ENCODE peak calls at places on chromosomes 6 and 20, in four cellular contexts. One of them, this sample, is unnamed.

GRCh38 chr6:130434174-130434873 is 68.5 kb downstream of the TMEM200A start:
- DNase-seq in foreskin melanocyte: no peak
- DNase-seq in heart left ventricle: no peak
- DNase-seq in cardiac fibroblast: peak
- DNase-seq in this sample: no peak

GRCh38 chr6:41671376-41671775 is 33.1 kb downstream of the MDFI start:
- DNase-seq in foreskin melanocyte: no peak
- DNase-seq in heart left ventricle: no peak
- DNase-seq in cardiac fibroblast: no peak
- DNase-seq in this sample: no peak

GRCh38 chr6:56891754-56892153 is 63.2 kb upstream of the BEND6 start:
- DNase-seq in foreskin melanocyte: no peak
- DNase-seq in heart left ventricle: no peak
- DNase-seq in cardiac fibroblast: no peak
- DNase-seq in this sample: no peak

GRCh38 chr6:131146865-131147264 is 11.6 kb downstream of the AKAP7 start:
- DNase-seq in foreskin melanocyte: no peak
- DNase-seq in heart left ventricle: no peak
- DNase-seq in cardiac fibroblast: no peak
- DNase-seq in this sample: no peak

GRCh38 chr6:167856999-167857660 is 30.4 kb downstream of the AFDN start:
- DNase-seq in foreskin melanocyte: no peak
- DNase-seq in heart left ventricle: no peak
- DNase-seq in cardiac fibroblast: peak
- DNase-seq in this sample: no peak

GRCh38 chr6:158475344-158476302 is 84.3 kb upstream of the TMEM181 start:
- DNase-seq in foreskin melanocyte: peak
- DNase-seq in heart left ventricle: no peak
- DNase-seq in cardiac fibroblast: peak
- DNase-seq in this sample: no peak

GRCh38 chr20:61127311-61128044 is 124.6 kb upstream of the CDH4 start:
- DNase-seq in foreskin melanocyte: no peak
- DNase-seq in heart left ventricle: no peak
- DNase-seq in cardiac fibroblast: peak
- DNase-seq in this sample: no peak

GRCh38 chr6:165883851-165884640 is 221.0 kb upstream of the PDE10A start:
- DNase-seq in foreskin melanocyte: no peak
- DNase-seq in heart left ventricle: no peak
- DNase-seq in cardiac fibroblast: peak
- DNase-seq in this sample: no peak

GRCh38 chr6:4983322-4983721 is 20.5 kb downstream of the RPP40 start:
- DNase-seq in foreskin melanocyte: no peak
- DNase-seq in heart left ventricle: no peak
- DNase-seq in cardiac fibroblast: no peak
- DNase-seq in this sample: no peak

GRCh38 chr6:166381733-166382499 is 824 bp downstream of the MPC1 start:
- DNase-seq in foreskin melanocyte: peak
- DNase-seq in heart left ventricle: peak
- DNase-seq in cardiac fibroblast: peak
- DNase-seq in this sample: peak

GRCh38 chr6:42899871-42900270 is 16.0 kb upstream of the PTCRA start:
- DNase-seq in foreskin melanocyte: no peak
- DNase-seq in heart left ventricle: no peak
- DNase-seq in cardiac fibroblast: peak
- DNase-seq in this sample: no peak

GRCh38 chr20:37987602-37988290 is 45.5 kb downstream of the TTI1 start:
- DNase-seq in foreskin melanocyte: no peak
- DNase-seq in heart left ventricle: no peak
- DNase-seq in cardiac fibroblast: no peak
- DNase-seq in this sample: no peak

GRCh38 chr20:41137412-41138216 is at the start of gene PLCG1:
- DNase-seq in foreskin melanocyte: peak
- DNase-seq in heart left ventricle: peak
- DNase-seq in cardiac fibroblast: peak
- DNase-seq in this sample: peak

GRCh38 chr6:142395768-142396231 is 94.0 kb downstream of the ADGRG6 start:
- DNase-seq in foreskin melanocyte: no peak
- DNase-seq in heart left ventricle: no peak
- DNase-seq in cardiac fibroblast: peak
- DNase-seq in this sample: no peak

GRCh38 chr6:34546551-34547321 is 9.4 kb downstream of the SPDEF start:
- DNase-seq in foreskin melanocyte: no peak
- DNase-seq in heart left ventricle: peak
- DNase-seq in cardiac fibroblast: no peak
- DNase-seq in this sample: no peak

GRCh38 chr6:5994234-5994998 is 12.3 kb downstream of the NRN1 start:
- DNase-seq in foreskin melanocyte: no peak
- DNase-seq in heart left ventricle: no peak
- DNase-seq in cardiac fibroblast: no peak
- DNase-seq in this sample: no peak

GRCh38 chr20:35907017-35907685 is 47.2 kb downstream of the SCAND1 start:
- DNase-seq in foreskin melanocyte: no peak
- DNase-seq in heart left ventricle: peak
- DNase-seq in cardiac fibroblast: no peak
- DNase-seq in this sample: no peak

GRCh38 chr6:75334266-75335040 is 49.9 kb upstream of the TMEM30A start:
- DNase-seq in foreskin melanocyte: no peak
- DNase-seq in heart left ventricle: no peak
- DNase-seq in cardiac fibroblast: peak
- DNase-seq in this sample: no peak

GRCh38 chr6:167997642-167998041 is at the start of gene KIF25:
- DNase-seq in foreskin melanocyte: no peak
- DNase-seq in heart left ventricle: no peak
- DNase-seq in cardiac fibroblast: no peak
- DNase-seq in this sample: no peak

GRCh38 chr6:18920701-18921100 is 533.6 kb downstream of the RNF144B start:
- DNase-seq in foreskin melanocyte: no peak
- DNase-seq in heart left ventricle: no peak
- DNase-seq in cardiac fibroblast: no peak
- DNase-seq in this sample: no peak

GRCh38 chr20:51596656-51597388 is 54.3 kb upstream of the NFATC2 start:
- DNase-seq in foreskin melanocyte: no peak
- DNase-seq in heart left ventricle: no peak
- DNase-seq in cardiac fibroblast: no peak
- DNase-seq in this sample: no peak

GRCh38 chr6:149487316-149487715 is 2.5 kb upstream of the ZC3H12D start:
- DNase-seq in foreskin melanocyte: no peak
- DNase-seq in heart left ventricle: no peak
- DNase-seq in cardiac fibroblast: no peak
- DNase-seq in this sample: no peak

GRCh38 chr20:14775778-14776177 is 438.4 kb upstream of the FLRT3 start:
- DNase-seq in foreskin melanocyte: no peak
- DNase-seq in heart left ventricle: no peak
- DNase-seq in cardiac fibroblast: peak
- DNase-seq in this sample: no peak

GRCh38 chr20:3935295-3935955 is 46.2 kb downstream of the PANK2 start:
- DNase-seq in foreskin melanocyte: no peak
- DNase-seq in heart left ventricle: peak
- DNase-seq in cardiac fibroblast: no peak
- DNase-seq in this sample: no peak

GRCh38 chr6:53802582-53802981 is 7.8 kb downstream of the LRRC1 start:
- DNase-seq in foreskin melanocyte: no peak
- DNase-seq in heart left ventricle: no peak
- DNase-seq in cardiac fibroblast: no peak
- DNase-seq in this sample: no peak

GRCh38 chr6:45812937-45813336 is 202.7 kb downstream of the CLIC5 start:
- DNase-seq in foreskin melanocyte: peak
- DNase-seq in heart left ventricle: no peak
- DNase-seq in cardiac fibroblast: peak
- DNase-seq in this sample: no peak

GRCh38 chr6:158376650-158377081 is 64.4 kb downstream of the TULP4 start:
- DNase-seq in foreskin melanocyte: no peak
- DNase-seq in heart left ventricle: no peak
- DNase-seq in cardiac fibroblast: no peak
- DNase-seq in this sample: no peak

GRCh38 chr6:36958775-36959554 is 4.4 kb downstream of the PI16 start:
- DNase-seq in foreskin melanocyte: no peak
- DNase-seq in heart left ventricle: no peak
- DNase-seq in cardiac fibroblast: no peak
- DNase-seq in this sample: no peak

GRCh38 chr20:23131766-23132165 is 45.6 kb upstream of the CD93 start:
- DNase-seq in foreskin melanocyte: no peak
- DNase-seq in heart left ventricle: no peak
- DNase-seq in cardiac fibroblast: no peak
- DNase-seq in this sample: no peak

GRCh38 chr20:23046431-23046830 is 3.0 kb downstream of the THBD start:
- DNase-seq in foreskin melanocyte: no peak
- DNase-seq in heart left ventricle: no peak
- DNase-seq in cardiac fibroblast: no peak
- DNase-seq in this sample: peak

GRCh38 chr6:63802606-63803206 is 167.1 kb downstream of the PHF3 start:
- DNase-seq in foreskin melanocyte: no peak
- DNase-seq in heart left ventricle: no peak
- DNase-seq in cardiac fibroblast: peak
- DNase-seq in this sample: peak

GRCh38 chr20:46610145-46610544 is 41.1 kb downstream of the SLC13A3 start:
- DNase-seq in foreskin melanocyte: no peak
- DNase-seq in heart left ventricle: no peak
- DNase-seq in cardiac fibroblast: no peak
- DNase-seq in this sample: no peak

GRCh38 chr6:14260839-14261238 is 143.3 kb downstream of the CD83 start:
- DNase-seq in foreskin melanocyte: no peak
- DNase-seq in heart left ventricle: no peak
- DNase-seq in cardiac fibroblast: no peak
- DNase-seq in this sample: no peak

GRCh38 chr6:28383235-28384142 is 16.1 kb downstream of the ZSCAN12 start:
- DNase-seq in foreskin melanocyte: peak
- DNase-seq in heart left ventricle: peak
- DNase-seq in cardiac fibroblast: peak
- DNase-seq in this sample: peak

This sample was measured in AML-193.